ENCODE peak calls at places on chromosome 1, in eight cellular contexts. One of them, this sample, is unnamed.
A peak's percentile ranks its signal among the peaks of the same experiment; 100 is the strongest.

GRCh38 chr1:26696645-26697440 is 1.0 kb downstream of the ARID1A start:
- DNase-seq in hippocampal formation: no peak
- DNase-seq in COR-L47: no peak
- DNase-seq in posterior cingulate gyrus: peak; percentile 23
- DNase-seq in posterior vena cava: peak; percentile 88
- DNase-seq in pons: no peak
- DNase-seq in tibial artery: peak; percentile 28
- DNase-seq in uterus: peak; percentile 37
- DNase-seq in this sample: no peak

GRCh38 chr1:38005195-38006007 is at the start of gene FHL3:
- DNase-seq in hippocampal formation: no peak
- DNase-seq in COR-L47: peak; percentile 49
- DNase-seq in posterior cingulate gyrus: no peak
- DNase-seq in posterior vena cava: peak; percentile 89
- DNase-seq in pons: no peak
- DNase-seq in tibial artery: peak; percentile 45
- DNase-seq in uterus: peak; percentile 83
- DNase-seq in this sample: no peak

GRCh38 chr1:229254910-229255541 is 15.9 kb upstream of the RAB4A start:
- DNase-seq in hippocampal formation: no peak
- DNase-seq in COR-L47: peak; percentile 25
- DNase-seq in posterior cingulate gyrus: no peak
- DNase-seq in posterior vena cava: no peak
- DNase-seq in pons: peak; percentile 74
- DNase-seq in tibial artery: no peak
- DNase-seq in uterus: no peak
- DNase-seq in this sample: no peak

GRCh38 chr1:46203738-46204405 is 738 bp downstream of the LURAP1 start:
- DNase-seq in hippocampal formation: peak; percentile 53
- DNase-seq in COR-L47: no peak
- DNase-seq in posterior cingulate gyrus: no peak
- DNase-seq in posterior vena cava: peak; percentile 9
- DNase-seq in pons: peak; percentile 56
- DNase-seq in tibial artery: no peak
- DNase-seq in uterus: no peak
- DNase-seq in this sample: no peak

GRCh38 chr1:160522622-160523345 is at the start of gene SLAMF6:
- DNase-seq in hippocampal formation: no peak
- DNase-seq in COR-L47: no peak
- DNase-seq in posterior cingulate gyrus: no peak
- DNase-seq in posterior vena cava: no peak
- DNase-seq in pons: no peak
- DNase-seq in tibial artery: no peak
- DNase-seq in uterus: no peak
- DNase-seq in this sample: no peak

GRCh38 chr1:244273845-244274619 is 177.7 kb downstream of the ADSS2 start:
- DNase-seq in hippocampal formation: no peak
- DNase-seq in COR-L47: no peak
- DNase-seq in posterior cingulate gyrus: peak; percentile 42
- DNase-seq in posterior vena cava: peak; percentile 86
- DNase-seq in pons: no peak
- DNase-seq in tibial artery: peak; percentile 34
- DNase-seq in uterus: peak; percentile 70
- DNase-seq in this sample: peak; percentile 62

GRCh38 chr1:29416267-29416666 is 179.9 kb downstream of the PTPRU start:
- DNase-seq in hippocampal formation: no peak
- DNase-seq in COR-L47: no peak
- DNase-seq in posterior cingulate gyrus: no peak
- DNase-seq in posterior vena cava: no peak
- DNase-seq in pons: no peak
- DNase-seq in tibial artery: no peak
- DNase-seq in uterus: peak; percentile 24
- DNase-seq in this sample: no peak

GRCh38 chr1:30058966-30059365 is 664.4 kb downstream of the MATN1 start:
- DNase-seq in hippocampal formation: no peak
- DNase-seq in COR-L47: no peak
- DNase-seq in posterior cingulate gyrus: no peak
- DNase-seq in posterior vena cava: no peak
- DNase-seq in pons: no peak
- DNase-seq in tibial artery: no peak
- DNase-seq in uterus: no peak
- DNase-seq in this sample: no peak

GRCh38 chr1:170741678-170742077 is 77.7 kb downstream of the PRRX1 start:
- DNase-seq in hippocampal formation: no peak
- DNase-seq in COR-L47: no peak
- DNase-seq in posterior cingulate gyrus: no peak
- DNase-seq in posterior vena cava: no peak
- DNase-seq in pons: no peak
- DNase-seq in tibial artery: no peak
- DNase-seq in uterus: no peak
- DNase-seq in this sample: no peak

GRCh38 chr1:41399148-41399795 is 38.0 kb downstream of the FOXO6 start:
- DNase-seq in hippocampal formation: peak; percentile 43
- DNase-seq in COR-L47: no peak
- DNase-seq in posterior cingulate gyrus: no peak
- DNase-seq in posterior vena cava: no peak
- DNase-seq in pons: peak; percentile 41
- DNase-seq in tibial artery: no peak
- DNase-seq in uterus: no peak
- DNase-seq in this sample: no peak

GRCh38 chr1:59595774-59596173 is 219.0 kb upstream of the HOOK1 start:
- DNase-seq in hippocampal formation: no peak
- DNase-seq in COR-L47: peak; percentile 3
- DNase-seq in posterior cingulate gyrus: no peak
- DNase-seq in posterior vena cava: no peak
- DNase-seq in pons: no peak
- DNase-seq in tibial artery: no peak
- DNase-seq in uterus: no peak
- DNase-seq in this sample: no peak

GRCh38 chr1:154155282-154155681 is 409 bp upstream of the NUP210L start:
- DNase-seq in hippocampal formation: no peak
- DNase-seq in COR-L47: no peak
- DNase-seq in posterior cingulate gyrus: no peak
- DNase-seq in posterior vena cava: no peak
- DNase-seq in pons: no peak
- DNase-seq in tibial artery: peak; percentile 52
- DNase-seq in uterus: no peak
- DNase-seq in this sample: no peak

GRCh38 chr1:209590405-209590804 is 6.9 kb downstream of the CAMK1G start:
- DNase-seq in hippocampal formation: no peak
- DNase-seq in COR-L47: no peak
- DNase-seq in posterior cingulate gyrus: peak; percentile 35
- DNase-seq in posterior vena cava: no peak
- DNase-seq in pons: peak; percentile 23
- DNase-seq in tibial artery: no peak
- DNase-seq in uterus: no peak
- DNase-seq in this sample: peak; percentile 75

GRCh38 chr1:197224160-197224559 is 43.9 kb upstream of the CRB1 start:
- DNase-seq in hippocampal formation: no peak
- DNase-seq in COR-L47: peak; percentile 8
- DNase-seq in posterior cingulate gyrus: no peak
- DNase-seq in posterior vena cava: no peak
- DNase-seq in pons: peak; percentile 64
- DNase-seq in tibial artery: no peak
- DNase-seq in uterus: no peak
- DNase-seq in this sample: no peak

GRCh38 chr1:83064589-83065242 is 934.2 kb downstream of the TTLL7 start:
- DNase-seq in hippocampal formation: no peak
- DNase-seq in COR-L47: no peak
- DNase-seq in posterior cingulate gyrus: no peak
- DNase-seq in posterior vena cava: no peak
- DNase-seq in pons: no peak
- DNase-seq in tibial artery: no peak
- DNase-seq in uterus: no peak
- DNase-seq in this sample: no peak